ENCODE peak calls at places on chromosomes 1 and 21, in seven cellular contexts. L is ELR, M is AG08395, S is NCI-H187, A is mesothelial cell of epicardium, R is ovary, D is hepatocyte. O is an unnamed sample.

GRCh38 chr1:119714583-119714982 is 2.8 kb downstream of the PHGDH start:
- DNase-seq in A (no peak), D (no peak), S (no peak), M (no peak), L (no peak), R (no peak), O (no peak)

GRCh38 chr1:207027221-207027777 is 5.3 kb downstream of the C1orf116 start:
- DNase-seq in R (no peak), D (peak; percentile 63), L (peak; percentile 92), M (peak; percentile 30), A (no peak), S (no peak), O (no peak)

GRCh38 chr21:43800124-43800523 is 10.7 kb downstream of the RRP1 start:
- DNase-seq in M (no peak), S (no peak), R (no peak), D (no peak), L (no peak), A (no peak), O (no peak)

GRCh38 chr1:229406798-229407197 is 27.1 kb downstream of the ACTA1 start:
- DNase-seq in L (no peak), S (no peak), D (peak; percentile 35), R (no peak), M (no peak), A (no peak), O (no peak)

GRCh38 chr1:232594018-232594502 is 35.9 kb downstream of the SIPA1L2 start:
- DNase-seq in A (no peak), M (no peak), R (no peak), L (no peak), D (peak; percentile 58), S (no peak), O (no peak)

GRCh38 chr1:218527737-218528136 is 182.6 kb downstream of the TGFB2 start:
- DNase-seq in A (no peak), S (no peak), R (no peak), D (no peak), L (peak; percentile 63), M (no peak), O (no peak)

GRCh38 chr1:91806777-91807700 is 78.9 kb downstream of the TGFBR3 start:
- DNase-seq in L (no peak), S (no peak), R (no peak), M (peak; percentile 60), A (no peak), D (no peak), O (no peak)

GRCh38 chr1:203197625-203198024 is 11.1 kb upstream of the CHI3L1 start:
- DNase-seq in A (no peak), S (no peak), D (peak; percentile 45), L (peak; percentile 67), M (peak; percentile 78), R (no peak), O (no peak)

GRCh38 chr1:240701412-240701811 is 89.5 kb upstream of the GREM2 start:
- DNase-seq in R (no peak), D (peak; percentile 18), A (no peak), L (peak; percentile 57), M (peak; percentile 79), S (no peak), O (peak; percentile 49)

GRCh38 chr1:47859092-47859743 is 138.0 kb downstream of the TRABD2B start:
- DNase-seq in M (no peak), A (peak; percentile 22), D (no peak), R (no peak), L (no peak), S (no peak), O (no peak)